ENCODE peak calls at places on chromosomes 13 and 19, in nine cellular contexts. One of them, this sample, is unnamed.

GRCh38 chr13:24217601-24218281 is 57.2 kb downstream of the SPATA13 start:
- DNase-seq in uterus: no peak
- DNase-seq in tibial nerve: no peak
- DNase-seq in Peyer's patch: no peak
- DNase-seq in adrenal gland: no peak
- DNase-seq in esophagus squamous epithelium: no peak
- DNase-seq in upper lobe of left lung: no peak
- DNase-seq in NB4: peak; percentile 73
- DNase-seq in heart left ventricle: no peak
- DNase-seq in this sample: no peak

GRCh38 chr19:55638864-55639359 is 1.9 kb upstream of the ZNF580 start:
- DNase-seq in upper lobe of left lung: no peak
- DNase-seq in NB4: peak; percentile 70
- DNase-seq in uterus: no peak
- DNase-seq in adrenal gland: peak; percentile 26
- DNase-seq in tibial nerve: no peak
- DNase-seq in esophagus squamous epithelium: no peak
- DNase-seq in Peyer's patch: no peak
- DNase-seq in heart left ventricle: peak; percentile 37
- DNase-seq in this sample: no peak

GRCh38 chr19:13765395-13766094 is 1.2 kb downstream of the MRI1 start:
- DNase-seq in adrenal gland: no peak
- DNase-seq in heart left ventricle: no peak
- DNase-seq in Peyer's patch: no peak
- DNase-seq in uterus: no peak
- DNase-seq in upper lobe of left lung: peak; percentile 57
- DNase-seq in tibial nerve: no peak
- DNase-seq in NB4: no peak
- DNase-seq in esophagus squamous epithelium: no peak
- DNase-seq in this sample: no peak

GRCh38 chr19:45499196-45500180 is 1.2 kb downstream of the PPM1N start:
- DNase-seq in Peyer's patch: peak; percentile 52
- DNase-seq in heart left ventricle: no peak
- DNase-seq in tibial nerve: peak; percentile 43
- DNase-seq in NB4: peak; percentile 28
- DNase-seq in uterus: no peak
- DNase-seq in upper lobe of left lung: no peak
- DNase-seq in adrenal gland: peak; percentile 54
- DNase-seq in esophagus squamous epithelium: no peak
- DNase-seq in this sample: no peak

GRCh38 chr13:66225071-66225470 is 1005.1 kb downstream of the PCDH9 start:
- DNase-seq in heart left ventricle: no peak
- DNase-seq in adrenal gland: no peak
- DNase-seq in uterus: no peak
- DNase-seq in NB4: peak; percentile 75
- DNase-seq in tibial nerve: no peak
- DNase-seq in upper lobe of left lung: no peak
- DNase-seq in Peyer's patch: no peak
- DNase-seq in esophagus squamous epithelium: no peak
- DNase-seq in this sample: no peak

GRCh38 chr19:17775991-17776803 is 18.7 kb upstream of the B3GNT3 start:
- DNase-seq in esophagus squamous epithelium: no peak
- DNase-seq in Peyer's patch: peak; percentile 76
- DNase-seq in tibial nerve: no peak
- DNase-seq in adrenal gland: no peak
- DNase-seq in upper lobe of left lung: peak; percentile 81
- DNase-seq in uterus: no peak
- DNase-seq in NB4: peak; percentile 51
- DNase-seq in heart left ventricle: no peak
- DNase-seq in this sample: no peak

GRCh38 chr13:25943666-25944065 is 108.2 kb downstream of the SHISA2 start:
- DNase-seq in esophagus squamous epithelium: no peak
- DNase-seq in adrenal gland: no peak
- DNase-seq in uterus: no peak
- DNase-seq in heart left ventricle: no peak
- DNase-seq in upper lobe of left lung: no peak
- DNase-seq in tibial nerve: no peak
- DNase-seq in NB4: peak; percentile 79
- DNase-seq in Peyer's patch: no peak
- DNase-seq in this sample: no peak

GRCh38 chr13:105918842-105919741 is 616.4 kb downstream of the EFNB2 start:
- DNase-seq in uterus: no peak
- DNase-seq in adrenal gland: peak; percentile 46
- DNase-seq in NB4: peak; percentile 74
- DNase-seq in upper lobe of left lung: peak; percentile 18
- DNase-seq in esophagus squamous epithelium: no peak
- DNase-seq in tibial nerve: no peak
- DNase-seq in Peyer's patch: no peak
- DNase-seq in heart left ventricle: no peak
- DNase-seq in this sample: peak; percentile 88

GRCh38 chr13:75666646-75667351 is 30.7 kb downstream of the LMO7 start:
- DNase-seq in esophagus squamous epithelium: no peak
- DNase-seq in adrenal gland: no peak
- DNase-seq in heart left ventricle: no peak
- DNase-seq in tibial nerve: no peak
- DNase-seq in uterus: no peak
- DNase-seq in upper lobe of left lung: no peak
- DNase-seq in Peyer's patch: no peak
- DNase-seq in NB4: no peak
- DNase-seq in this sample: no peak

GRCh38 chr19:49340069-49340864 is 5.1 kb downstream of the CD37 start:
- DNase-seq in uterus: peak; percentile 74
- DNase-seq in NB4: peak; percentile 82
- DNase-seq in tibial nerve: peak; percentile 51
- DNase-seq in upper lobe of left lung: peak; percentile 94
- DNase-seq in Peyer's patch: peak; percentile 96
- DNase-seq in esophagus squamous epithelium: no peak
- DNase-seq in adrenal gland: peak; percentile 74
- DNase-seq in heart left ventricle: peak; percentile 85
- DNase-seq in this sample: no peak

GRCh38 chr19:28971011-28971410 is 241.9 kb downstream of the UQCRFS1 start:
- DNase-seq in tibial nerve: no peak
- DNase-seq in Peyer's patch: no peak
- DNase-seq in heart left ventricle: no peak
- DNase-seq in uterus: no peak
- DNase-seq in esophagus squamous epithelium: no peak
- DNase-seq in adrenal gland: peak; percentile 69
- DNase-seq in upper lobe of left lung: no peak
- DNase-seq in NB4: no peak
- DNase-seq in this sample: no peak

GRCh38 chr13:112444001-112444311 is 67.8 kb downstream of the SPACA7 start:
- DNase-seq in NB4: peak; percentile 68
- DNase-seq in uterus: peak; percentile 31
- DNase-seq in esophagus squamous epithelium: no peak
- DNase-seq in tibial nerve: peak; percentile 55
- DNase-seq in Peyer's patch: no peak
- DNase-seq in adrenal gland: peak; percentile 51
- DNase-seq in upper lobe of left lung: peak; percentile 82
- DNase-seq in heart left ventricle: peak; percentile 69
- DNase-seq in this sample: peak; percentile 98

GRCh38 chr19:23406716-23407115 is 11.4 kb upstream of the ZNF91 start:
- DNase-seq in Peyer's patch: no peak
- DNase-seq in tibial nerve: no peak
- DNase-seq in NB4: no peak
- DNase-seq in heart left ventricle: no peak
- DNase-seq in uterus: no peak
- DNase-seq in adrenal gland: no peak
- DNase-seq in upper lobe of left lung: no peak
- DNase-seq in esophagus squamous epithelium: no peak
- DNase-seq in this sample: no peak

GRCh38 chr13:30108913-30109237 is 198.5 kb downstream of the KATNAL1 start:
- DNase-seq in upper lobe of left lung: peak; percentile 56
- DNase-seq in tibial nerve: no peak
- DNase-seq in esophagus squamous epithelium: no peak
- DNase-seq in Peyer's patch: no peak
- DNase-seq in adrenal gland: no peak
- DNase-seq in heart left ventricle: no peak
- DNase-seq in NB4: no peak
- DNase-seq in uterus: no peak
- DNase-seq in this sample: no peak

GRCh38 chr13:51000058-51000457 is 90.5 kb downstream of the RNASEH2B start:
- DNase-seq in esophagus squamous epithelium: no peak
- DNase-seq in tibial nerve: no peak
- DNase-seq in upper lobe of left lung: no peak
- DNase-seq in adrenal gland: no peak
- DNase-seq in Peyer's patch: no peak
- DNase-seq in heart left ventricle: no peak
- DNase-seq in NB4: no peak
- DNase-seq in uterus: no peak
- DNase-seq in this sample: no peak

GRCh38 chr13:64993514-64994164 is 2236.5 kb downstream of the PCDH9 start:
- DNase-seq in Peyer's patch: no peak
- DNase-seq in upper lobe of left lung: no peak
- DNase-seq in heart left ventricle: no peak
- DNase-seq in tibial nerve: no peak
- DNase-seq in NB4: peak; percentile 46
- DNase-seq in uterus: no peak
- DNase-seq in adrenal gland: no peak
- DNase-seq in esophagus squamous epithelium: no peak
- DNase-seq in this sample: no peak

GRCh38 chr13:102355251-102355650 is 46.6 kb downstream of the FGF14 start:
- DNase-seq in uterus: no peak
- DNase-seq in esophagus squamous epithelium: no peak
- DNase-seq in NB4: no peak
- DNase-seq in upper lobe of left lung: no peak
- DNase-seq in Peyer's patch: no peak
- DNase-seq in adrenal gland: no peak
- DNase-seq in tibial nerve: no peak
- DNase-seq in heart left ventricle: no peak
- DNase-seq in this sample: no peak

GRCh38 chr13:102359264-102359663 is 42.6 kb downstream of the FGF14 start:
- DNase-seq in tibial nerve: no peak
- DNase-seq in esophagus squamous epithelium: no peak
- DNase-seq in NB4: no peak
- DNase-seq in upper lobe of left lung: no peak
- DNase-seq in uterus: no peak
- DNase-seq in heart left ventricle: no peak
- DNase-seq in Peyer's patch: no peak
- DNase-seq in adrenal gland: no peak
- DNase-seq in this sample: no peak

GRCh38 chr13:102361113-102361512 is 40.7 kb downstream of the FGF14 start:
- DNase-seq in tibial nerve: no peak
- DNase-seq in Peyer's patch: no peak
- DNase-seq in NB4: no peak
- DNase-seq in adrenal gland: no peak
- DNase-seq in upper lobe of left lung: no peak
- DNase-seq in uterus: no peak
- DNase-seq in esophagus squamous epithelium: no peak
- DNase-seq in heart left ventricle: no peak
- DNase-seq in this sample: no peak
- TF ChIP-seq POLR2A in tibial nerve: no peak
- TF ChIP-seq POLR2A in Peyer's patch: no peak
- TF ChIP-seq POLR2A in NB4: no peak
- TF ChIP-seq POLR2A in adrenal gland: no peak
- TF ChIP-seq POLR2A in upper lobe of left lung: no peak
- TF ChIP-seq POLR2A in uterus: no peak
- TF ChIP-seq POLR2A in esophagus squamous epithelium: no peak
- TF ChIP-seq POLR2A in heart left ventricle: no peak
- TF ChIP-seq POLR2A in this sample: no peak

GRCh38 chr19:37655689-37656491 is 625 bp upstream of the ZFP30 start:
- DNase-seq in Peyer's patch: peak; percentile 74
- DNase-seq in adrenal gland: peak; percentile 88
- DNase-seq in upper lobe of left lung: peak; percentile 97
- DNase-seq in tibial nerve: peak; percentile 61
- DNase-seq in uterus: peak; percentile 82
- DNase-seq in heart left ventricle: peak; percentile 92
- DNase-seq in NB4: peak; percentile 85
- DNase-seq in esophagus squamous epithelium: peak; percentile 1
- DNase-seq in this sample: peak; percentile 73
- TF ChIP-seq POLR2A in Peyer's patch: no peak
- TF ChIP-seq POLR2A in adrenal gland: no peak
- TF ChIP-seq POLR2A in upper lobe of left lung: peak; percentile 28
- TF ChIP-seq POLR2A in tibial nerve: no peak
- TF ChIP-seq POLR2A in uterus: no peak
- TF ChIP-seq POLR2A in heart left ventricle: no peak
- TF ChIP-seq POLR2A in NB4: no peak
- TF ChIP-seq POLR2A in esophagus squamous epithelium: no peak
- TF ChIP-seq POLR2A in this sample: peak; percentile 35

GRCh38 chr19:46791944-46792343 is 3.5 kb upstream of the SLC1A5 start:
- DNase-seq in upper lobe of left lung: no peak
- DNase-seq in uterus: no peak
- DNase-seq in NB4: peak; percentile 94
- DNase-seq in adrenal gland: no peak
- DNase-seq in esophagus squamous epithelium: no peak
- DNase-seq in Peyer's patch: no peak
- DNase-seq in heart left ventricle: no peak
- DNase-seq in tibial nerve: no peak
- DNase-seq in this sample: no peak
- TF ChIP-seq POLR2A in upper lobe of left lung: no peak
- TF ChIP-seq POLR2A in uterus: no peak
- TF ChIP-seq POLR2A in NB4: peak; percentile 26
- TF ChIP-seq POLR2A in adrenal gland: no peak
- TF ChIP-seq POLR2A in esophagus squamous epithelium: no peak
- TF ChIP-seq POLR2A in Peyer's patch: no peak
- TF ChIP-seq POLR2A in heart left ventricle: no peak
- TF ChIP-seq POLR2A in tibial nerve: no peak
- TF ChIP-seq POLR2A in this sample: no peak

DNA sequence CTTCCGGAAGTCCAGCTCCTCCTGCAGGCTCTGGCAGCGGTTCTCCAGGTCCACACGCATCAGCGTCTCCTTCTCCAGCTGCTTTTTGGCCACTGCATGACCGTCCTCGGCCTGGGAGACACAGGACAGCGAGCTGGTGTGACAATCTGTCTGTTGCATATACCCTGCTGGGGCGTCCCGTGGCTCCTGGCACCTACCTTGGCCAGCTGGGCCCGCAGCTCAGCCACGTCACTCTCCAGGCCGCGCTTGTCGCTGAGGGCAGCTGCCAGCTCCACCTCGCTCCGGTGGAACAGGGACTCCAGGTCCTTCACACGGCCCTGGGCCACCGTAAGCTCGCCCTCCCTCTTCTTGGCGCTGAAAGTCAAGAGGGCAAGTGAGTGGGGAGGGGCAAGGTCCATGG is 10.8 kb upstream of the TIMM13 start:
- DNase-seq in esophagus squamous epithelium: no peak
- DNase-seq in NB4: no peak
- DNase-seq in heart left ventricle: peak; percentile 44
- DNase-seq in tibial nerve: no peak
- DNase-seq in Peyer's patch: no peak
- DNase-seq in upper lobe of left lung: no peak
- DNase-seq in uterus: no peak
- DNase-seq in adrenal gland: no peak
- DNase-seq in this sample: no peak
- TF ChIP-seq POLR2A in esophagus squamous epithelium: no peak
- TF ChIP-seq POLR2A in NB4: no peak
- TF ChIP-seq POLR2A in heart left ventricle: no peak
- TF ChIP-seq POLR2A in tibial nerve: no peak
- TF ChIP-seq POLR2A in Peyer's patch: no peak
- TF ChIP-seq POLR2A in upper lobe of left lung: no peak
- TF ChIP-seq POLR2A in uterus: no peak
- TF ChIP-seq POLR2A in adrenal gland: no peak
- TF ChIP-seq POLR2A in this sample: no peak

GRCh38 chr13:60163525-60164471 is at the start of gene DIAPH3:
- DNase-seq in uterus: peak; percentile 94
- DNase-seq in adrenal gland: peak; percentile 96
- DNase-seq in esophagus squamous epithelium: peak; percentile 64
- DNase-seq in upper lobe of left lung: peak; percentile 97
- DNase-seq in Peyer's patch: peak; percentile 94
- DNase-seq in heart left ventricle: peak; percentile 97
- DNase-seq in tibial nerve: peak; percentile 94
- DNase-seq in NB4: peak; percentile 97
- DNase-seq in this sample: peak; percentile 83
- TF ChIP-seq POLR2A in uterus: peak; percentile 64
- TF ChIP-seq POLR2A in adrenal gland: peak; percentile 84
- TF ChIP-seq POLR2A in esophagus squamous epithelium: peak; percentile 75
- TF ChIP-seq POLR2A in upper lobe of left lung: peak; percentile 91
- TF ChIP-seq POLR2A in Peyer's patch: peak; percentile 79
- TF ChIP-seq POLR2A in heart left ventricle: peak; percentile 88
- TF ChIP-seq POLR2A in tibial nerve: peak; percentile 76
- TF ChIP-seq POLR2A in NB4: peak; percentile 97
- TF ChIP-seq POLR2A in this sample: peak; percentile 77

This sample was measured in H54.